ENCODE peak calls at places on chromosomes 6 and 20, in four cellular contexts. One of them, this sample, is unnamed.

GRCh38 chr6:108699290-108700041 is 138.7 kb downstream of the FOXO3 start:
- DNase-seq in neural crest cell: no peak
- DNase-seq in fibroblast of the aortic adventitia: peak; percentile 16
- DNase-seq in nephron progenitor cell: no peak
- DNase-seq in this sample: no peak

GRCh38 chr20:33299111-33299603 is 16.1 kb downstream of the BPIFB1 start:
- DNase-seq in neural crest cell: peak; percentile 96
- DNase-seq in fibroblast of the aortic adventitia: peak; percentile 51
- DNase-seq in nephron progenitor cell: peak; percentile 89
- DNase-seq in this sample: peak; percentile 35

GRCh38 chr6:11854418-11855165 is 76.0 kb upstream of the ADTRP start:
- DNase-seq in neural crest cell: no peak
- DNase-seq in fibroblast of the aortic adventitia: peak; percentile 82
- DNase-seq in nephron progenitor cell: no peak
- DNase-seq in this sample: peak; percentile 80

GRCh38 chr6:50602191-50602810 is 111.0 kb upstream of the TFAP2D start:
- DNase-seq in neural crest cell: no peak
- DNase-seq in fibroblast of the aortic adventitia: peak; percentile 35
- DNase-seq in nephron progenitor cell: peak; percentile 20
- DNase-seq in this sample: peak; percentile 23

GRCh38 chr20:32007787-32008616 is 2.2 kb upstream of the CCM2L start:
- DNase-seq in neural crest cell: no peak
- DNase-seq in fibroblast of the aortic adventitia: no peak
- DNase-seq in nephron progenitor cell: no peak
- DNase-seq in this sample: no peak

GRCh38 chr6:3919130-3919628 is 70.0 kb downstream of the FAM50B start:
- DNase-seq in neural crest cell: no peak
- DNase-seq in fibroblast of the aortic adventitia: peak; percentile 54
- DNase-seq in nephron progenitor cell: no peak
- DNase-seq in this sample: no peak

GRCh38 chr6:64908104-64908503 is 798.9 kb downstream of the EYS start:
- DNase-seq in neural crest cell: no peak
- DNase-seq in fibroblast of the aortic adventitia: no peak
- DNase-seq in nephron progenitor cell: no peak
- DNase-seq in this sample: no peak

GRCh38 chr6:114202389-114202788 is 140.4 kb downstream of the HS3ST5 start:
- DNase-seq in neural crest cell: no peak
- DNase-seq in fibroblast of the aortic adventitia: no peak
- DNase-seq in nephron progenitor cell: no peak
- DNase-seq in this sample: no peak

GRCh38 chr20:12764053-12764452 is 244.7 kb upstream of the SPTLC3 start:
- DNase-seq in neural crest cell: no peak
- DNase-seq in fibroblast of the aortic adventitia: no peak
- DNase-seq in nephron progenitor cell: no peak
- DNase-seq in this sample: no peak

GRCh38 chr6:142407685-142408273 is 106.0 kb downstream of the ADGRG6 start:
- DNase-seq in neural crest cell: no peak
- DNase-seq in fibroblast of the aortic adventitia: no peak
- DNase-seq in nephron progenitor cell: no peak
- DNase-seq in this sample: no peak

GRCh38 chr20:8853805-8854338 is 215.0 kb upstream of the PLCB4 start:
- DNase-seq in neural crest cell: peak; percentile 28
- DNase-seq in fibroblast of the aortic adventitia: peak; percentile 85
- DNase-seq in nephron progenitor cell: peak; percentile 27
- DNase-seq in this sample: peak; percentile 84

DNA sequence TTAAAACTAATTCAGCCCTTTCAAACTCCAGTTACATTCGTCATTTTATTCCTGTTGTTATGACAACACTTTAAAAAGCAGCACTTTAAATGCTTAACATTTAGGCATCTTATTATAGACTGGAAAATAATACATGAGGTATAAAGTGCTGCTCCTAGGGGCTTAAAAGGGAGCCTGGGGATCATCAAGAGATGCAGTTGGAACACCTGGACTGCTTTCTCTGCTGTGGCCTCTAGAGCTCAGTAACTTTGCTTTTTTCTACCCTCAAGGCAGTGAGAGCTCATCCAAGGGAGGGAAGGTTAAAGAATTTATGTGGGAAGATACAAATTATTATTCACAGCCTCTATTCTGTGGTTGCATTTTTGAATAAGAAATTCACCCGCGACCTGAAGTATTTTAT is 46.8 kb downstream of the RIPOR2 start:
- DNase-seq in neural crest cell: no peak
- DNase-seq in fibroblast of the aortic adventitia: no peak
- DNase-seq in nephron progenitor cell: no peak
- DNase-seq in this sample: no peak
- TF ChIP-seq CTCF in neural crest cell: no peak
- TF ChIP-seq CTCF in fibroblast of the aortic adventitia: no peak
- TF ChIP-seq CTCF in nephron progenitor cell: no peak
- TF ChIP-seq CTCF in this sample: no peak

GRCh38 chr6:33993091-33993490 is 152.8 kb downstream of the GRM4 start:
- DNase-seq in neural crest cell: no peak
- DNase-seq in fibroblast of the aortic adventitia: no peak
- DNase-seq in nephron progenitor cell: no peak
- DNase-seq in this sample: no peak

GRCh38 chr6:33993653-33994052 is 152.2 kb downstream of the GRM4 start:
- DNase-seq in neural crest cell: no peak
- DNase-seq in fibroblast of the aortic adventitia: no peak
- DNase-seq in nephron progenitor cell: no peak
- DNase-seq in this sample: no peak

GRCh38 chr6:33991610-33992009 is 154.3 kb downstream of the GRM4 start:
- DNase-seq in neural crest cell: no peak
- DNase-seq in fibroblast of the aortic adventitia: no peak
- DNase-seq in nephron progenitor cell: no peak
- DNase-seq in this sample: no peak

GRCh38 chr6:33990061-33990541 is 155.8 kb downstream of the GRM4 start:
- DNase-seq in neural crest cell: no peak
- DNase-seq in fibroblast of the aortic adventitia: no peak
- DNase-seq in nephron progenitor cell: no peak
- DNase-seq in this sample: no peak

GRCh38 chr6:33992191-33992590 is 153.7 kb downstream of the GRM4 start:
- DNase-seq in neural crest cell: no peak
- DNase-seq in fibroblast of the aortic adventitia: no peak
- DNase-seq in nephron progenitor cell: no peak
- DNase-seq in this sample: no peak
- TF ChIP-seq CTCF in neural crest cell: no peak
- TF ChIP-seq CTCF in fibroblast of the aortic adventitia: no peak
- TF ChIP-seq CTCF in nephron progenitor cell: no peak
- TF ChIP-seq CTCF in this sample: no peak

GRCh38 chr6:43211960-43212359 is 17.3 kb downstream of the DNPH1 start:
- DNase-seq in neural crest cell: no peak
- DNase-seq in fibroblast of the aortic adventitia: no peak
- DNase-seq in nephron progenitor cell: no peak
- DNase-seq in this sample: no peak
- TF ChIP-seq CTCF in neural crest cell: no peak
- TF ChIP-seq CTCF in fibroblast of the aortic adventitia: no peak
- TF ChIP-seq CTCF in nephron progenitor cell: no peak
- TF ChIP-seq CTCF in this sample: no peak

DNA sequence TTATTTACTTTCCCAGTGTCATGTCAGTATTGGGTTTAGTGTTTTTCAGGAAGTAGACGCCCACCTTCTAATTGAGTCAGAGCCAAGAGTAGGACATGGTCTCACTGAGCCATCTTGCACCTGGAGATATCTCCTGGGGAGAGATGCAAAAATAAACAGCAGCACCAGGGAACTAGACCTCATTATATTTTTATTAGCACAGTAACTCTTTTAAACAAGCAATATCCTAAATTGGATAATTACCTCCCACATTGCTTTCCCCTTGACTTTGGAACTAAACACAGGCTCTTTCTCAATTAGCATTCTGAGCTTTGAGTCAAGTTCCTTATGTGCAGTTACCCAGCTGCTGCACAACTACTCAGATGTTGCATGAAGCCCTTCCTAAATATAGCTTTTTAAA is 175.4 kb downstream of the IBTK start:
- DNase-seq in neural crest cell: no peak
- DNase-seq in fibroblast of the aortic adventitia: no peak
- DNase-seq in nephron progenitor cell: no peak
- DNase-seq in this sample: no peak
- TF ChIP-seq CTCF in neural crest cell: no peak
- TF ChIP-seq CTCF in fibroblast of the aortic adventitia: no peak
- TF ChIP-seq CTCF in nephron progenitor cell: no peak
- TF ChIP-seq CTCF in this sample: no peak

GRCh38 chr6:170022291-170022722 is 268.6 kb downstream of the DLL1 start:
- DNase-seq in neural crest cell: no peak
- DNase-seq in fibroblast of the aortic adventitia: no peak
- DNase-seq in nephron progenitor cell: no peak
- DNase-seq in this sample: no peak
- TF ChIP-seq CTCF in neural crest cell: no peak
- TF ChIP-seq CTCF in fibroblast of the aortic adventitia: no peak
- TF ChIP-seq CTCF in nephron progenitor cell: no peak
- TF ChIP-seq CTCF in this sample: no peak

GRCh38 chr20:3541887-3542721 is 71.3 kb downstream of the ATRN start:
- DNase-seq in neural crest cell: no peak
- DNase-seq in fibroblast of the aortic adventitia: no peak
- DNase-seq in nephron progenitor cell: no peak
- DNase-seq in this sample: no peak

GRCh38 chr20:3543901-3544507 is 73.2 kb downstream of the ATRN start:
- DNase-seq in neural crest cell: no peak
- DNase-seq in fibroblast of the aortic adventitia: peak; percentile 46
- DNase-seq in nephron progenitor cell: no peak
- DNase-seq in this sample: no peak

GRCh38 chr20:3545401-3545925 is 74.6 kb downstream of the ATRN start:
- DNase-seq in neural crest cell: no peak
- DNase-seq in fibroblast of the aortic adventitia: no peak
- DNase-seq in nephron progenitor cell: no peak
- DNase-seq in this sample: no peak

GRCh38 chr20:3539708-3540107 is 68.9 kb downstream of the ATRN start:
- DNase-seq in neural crest cell: no peak
- DNase-seq in fibroblast of the aortic adventitia: peak; percentile 41
- DNase-seq in nephron progenitor cell: no peak
- DNase-seq in this sample: no peak
- TF ChIP-seq CTCF in neural crest cell: no peak
- TF ChIP-seq CTCF in fibroblast of the aortic adventitia: no peak
- TF ChIP-seq CTCF in nephron progenitor cell: no peak
- TF ChIP-seq CTCF in this sample: no peak

This sample was measured in fibroblast of mammary gland.